ENCODE peak calls at places on chromosomes 2 and 18, in four cellular contexts. One of them, this sample, is unnamed.

GRCh38 chr2:208213508-208214120 is 23.8 kb upstream of the C2orf80 start:
- DNase-seq in Karpas-422: no peak
- DNase-seq in CD8-positive, alpha-beta memory T cell: no peak
- DNase-seq in suprapubic skin: no peak
- DNase-seq in this sample: no peak

GRCh38 chr2:181998045-181998444 is 12.4 kb downstream of the PPP1R1C start:
- DNase-seq in Karpas-422: no peak
- DNase-seq in CD8-positive, alpha-beta memory T cell: no peak
- DNase-seq in suprapubic skin: no peak
- DNase-seq in this sample: no peak

GRCh38 chr2:173990970-173991819 is 26.0 kb upstream of the SP3 start:
- DNase-seq in Karpas-422: no peak
- DNase-seq in CD8-positive, alpha-beta memory T cell: no peak
- DNase-seq in suprapubic skin: peak
- DNase-seq in this sample: no peak

GRCh38 chr18:49041677-49042570 is 91.2 kb upstream of the SMAD7 start:
- DNase-seq in Karpas-422: peak
- DNase-seq in CD8-positive, alpha-beta memory T cell: peak
- DNase-seq in suprapubic skin: no peak
- DNase-seq in this sample: peak

GRCh38 chr2:30280596-30281434 is 49.5 kb downstream of the LBH start:
- DNase-seq in Karpas-422: no peak
- DNase-seq in CD8-positive, alpha-beta memory T cell: no peak
- DNase-seq in suprapubic skin: no peak
- DNase-seq in this sample: no peak

GRCh38 chr2:230202430-230203109 is 17.2 kb downstream of the SP110 start:
- DNase-seq in Karpas-422: peak
- DNase-seq in CD8-positive, alpha-beta memory T cell: no peak
- DNase-seq in suprapubic skin: no peak
- DNase-seq in this sample: no peak

GRCh38 chr2:120749506-120750431 is 14.1 kb downstream of the GLI2 start:
- DNase-seq in Karpas-422: no peak
- DNase-seq in CD8-positive, alpha-beta memory T cell: no peak
- DNase-seq in suprapubic skin: peak
- DNase-seq in this sample: no peak

GRCh38 chr18:6414118-6414722 is 491 bp downstream of the L3MBTL4 start:
- DNase-seq in Karpas-422: no peak
- DNase-seq in CD8-positive, alpha-beta memory T cell: peak
- DNase-seq in suprapubic skin: peak
- DNase-seq in this sample: no peak

GRCh38 chr2:217105733-217106649 is 246.1 kb upstream of the TNP1 start:
- DNase-seq in Karpas-422: no peak
- DNase-seq in CD8-positive, alpha-beta memory T cell: no peak
- DNase-seq in suprapubic skin: no peak
- DNase-seq in this sample: no peak

GRCh38 chr2:44479127-44479887 is 117.6 kb downstream of the CAMKMT start:
- DNase-seq in Karpas-422: peak
- DNase-seq in CD8-positive, alpha-beta memory T cell: peak
- DNase-seq in suprapubic skin: no peak
- DNase-seq in this sample: peak

GRCh38 chr2:66433695-66433944 is 1.3 kb upstream of the MEIS1 start:
- DNase-seq in Karpas-422: no peak
- DNase-seq in CD8-positive, alpha-beta memory T cell: no peak
- DNase-seq in suprapubic skin: no peak
- DNase-seq in this sample: no peak
- H3K27ac ChIP-seq in Karpas-422: no peak
- H3K27ac ChIP-seq in CD8-positive, alpha-beta memory T cell: no peak
- H3K27ac ChIP-seq in suprapubic skin: peak
- H3K27ac ChIP-seq in this sample: no peak

GRCh38 chr2:54723300-54724149 is at the start of gene EML6:
- DNase-seq in Karpas-422: peak
- DNase-seq in CD8-positive, alpha-beta memory T cell: peak
- DNase-seq in suprapubic skin: peak
- DNase-seq in this sample: peak
- H3K27ac ChIP-seq in Karpas-422: peak
- H3K27ac ChIP-seq in CD8-positive, alpha-beta memory T cell: peak
- H3K27ac ChIP-seq in suprapubic skin: peak
- H3K27ac ChIP-seq in this sample: peak

GRCh38 chr2:26807788-26808460 is 22.1 kb downstream of the CENPA start:
- DNase-seq in Karpas-422: no peak
- DNase-seq in CD8-positive, alpha-beta memory T cell: no peak
- DNase-seq in suprapubic skin: no peak
- DNase-seq in this sample: no peak
- H3K27ac ChIP-seq in Karpas-422: no peak
- H3K27ac ChIP-seq in CD8-positive, alpha-beta memory T cell: no peak
- H3K27ac ChIP-seq in suprapubic skin: no peak
- H3K27ac ChIP-seq in this sample: no peak

DNA sequence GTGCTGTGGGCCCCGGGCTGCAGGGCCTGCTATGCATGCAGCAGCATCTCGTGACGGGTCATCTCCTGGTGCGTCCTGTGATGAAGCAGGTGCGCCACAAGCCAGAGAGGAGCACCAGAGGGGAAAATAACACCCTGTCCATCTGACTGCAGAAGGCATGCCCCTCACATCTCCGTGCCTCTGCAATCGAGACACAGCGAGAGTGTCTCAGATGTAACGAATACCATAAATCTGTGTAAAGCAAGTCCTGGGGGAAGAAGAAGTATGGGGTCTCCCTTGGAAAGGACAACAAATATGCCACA is 137.5 kb downstream of the PTGR3 start:
- DNase-seq in Karpas-422: no peak
- DNase-seq in CD8-positive, alpha-beta memory T cell: no peak
- DNase-seq in suprapubic skin: no peak
- DNase-seq in this sample: no peak
- H3K27ac ChIP-seq in Karpas-422: no peak
- H3K27ac ChIP-seq in CD8-positive, alpha-beta memory T cell: peak
- H3K27ac ChIP-seq in suprapubic skin: peak
- H3K27ac ChIP-seq in this sample: peak